ENCODE peak calls at places on chromosomes 13 and 19, in eight cellular contexts. Z, B, U, R, S, Y, P and T are unnamed samples.

GRCh38 chr13:51495300-51495699 is 42.5 kb upstream of the INTS6 start:
- DNase-seq in P (no peak), B (no peak), S (no peak), Y (no peak), Z (no peak), R (no peak), U (no peak), T (no peak)

GRCh38 chr13:51542358-51542972 is 41.8 kb upstream of the WDFY2 start:
- DNase-seq in R (no peak), B (no peak), S (no peak), U (no peak), Z (no peak), Y (no peak), P (no peak), T (no peak)

GRCh38 chr13:112768795-112769411 is 79.1 kb downstream of the ATP11A start:
- DNase-seq in R (no peak), B (no peak), U (no peak), Z (peak), Y (peak), P (no peak), S (no peak), T (no peak)

GRCh38 chr13:57799624-57800023 is 168.1 kb downstream of the PCDH17 start:
- DNase-seq in S (no peak), Y (no peak), R (no peak), U (no peak), B (no peak), Z (no peak), P (no peak), T (no peak)

GRCh38 chr13:32040052-32040642 is 8.6 kb downstream of the FRY start:
- DNase-seq in P (no peak), S (no peak), U (no peak), R (no peak), B (no peak), Y (no peak), Z (no peak), T (no peak)

GRCh38 chr13:98478134-98479129 is 98.5 kb downstream of the STK24 start:
- DNase-seq in Z (no peak), S (no peak), R (no peak), U (peak), Y (peak), P (no peak), B (peak), T (no peak)

GRCh38 chr19:56341948-56342347 is 27.3 kb upstream of the ZSCAN5A start:
- DNase-seq in Z (no peak), U (no peak), R (no peak), B (peak), P (no peak), S (no peak), Y (peak), T (no peak)

GRCh38 chr13:111031531-111031961 is 83.6 kb upstream of the ARHGEF7 start:
- DNase-seq in Z (no peak), B (no peak), R (no peak), P (no peak), U (peak), S (no peak), Y (peak), T (no peak)

GRCh38 chr19:6060600-6061391 is 49.5 kb downstream of the RFX2 start:
- DNase-seq in S (no peak), R (no peak), P (peak), U (peak), Z (no peak), B (no peak), Y (peak), T (peak)

GRCh38 chr19:33000510-33000909 is 28.5 kb downstream of the FAAP24 start:
- DNase-seq in Z (no peak), U (no peak), S (no peak), P (no peak), R (no peak), B (no peak), Y (no peak), T (no peak)

GRCh38 chr13:24074687-24075086 is 85.8 kb upstream of the SPATA13 start:
- DNase-seq in U (no peak), B (no peak), Z (no peak), R (no peak), S (no peak), Y (peak), P (no peak), T (no peak)

GRCh38 chr13:94335786-94336357 is 143.6 kb downstream of the DCT start:
- DNase-seq in Z (no peak), U (no peak), S (no peak), B (no peak), R (no peak), P (no peak), Y (peak), T (no peak)

GRCh38 chr13:42420304-42420703 is 148.4 kb downstream of the AKAP11 start:
- DNase-seq in B (no peak), S (no peak), Y (no peak), R (no peak), P (no peak), Z (no peak), U (no peak), T (no peak)

GRCh38 chr13:97328222-97328790 is 105.7 kb upstream of the RAP2A start:
- DNase-seq in Z (no peak), B (no peak), S (no peak), R (no peak), U (peak), P (no peak), Y (no peak), T (no peak)

GRCh38 chr19:30936276-30936675 is 413.0 kb downstream of the TSHZ3 start:
- DNase-seq in P (no peak), B (no peak), S (no peak), Z (no peak), R (no peak), Y (no peak), U (no peak), T (no peak)

DNA sequence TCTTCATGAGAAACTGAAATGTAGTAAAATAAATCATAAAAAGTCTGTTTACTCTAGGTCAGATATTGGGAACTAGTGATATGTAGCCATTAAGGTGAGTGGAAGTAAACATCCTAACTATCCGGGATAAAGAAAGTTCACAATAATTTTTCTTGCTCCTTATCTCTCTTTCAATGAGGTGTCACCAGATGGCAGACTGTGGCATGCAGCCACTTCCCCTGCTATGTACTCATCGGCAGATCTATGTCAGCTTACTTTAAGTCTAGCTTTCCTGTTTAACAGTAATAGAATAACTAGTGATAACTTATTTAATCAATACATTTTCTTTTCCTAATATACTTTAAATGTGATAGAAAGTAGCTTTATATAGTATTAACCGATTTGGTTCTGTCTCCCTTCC is 181.9 kb downstream of the NDFIP2 start:
- DNase-seq in Y (peak), B (no peak), U (no peak), R (peak), Z (peak), P (no peak), S (no peak), T (no peak)
- TF ChIP-seq CTCF in Y (no peak), B (no peak), U (no peak), R (no peak), Z (no peak), P (no peak), S (no peak), T (no peak)

GRCh38 chr19:40524655-40525054 is 52.0 kb upstream of the SHKBP1 start:
- DNase-seq in S (no peak), Z (no peak), R (no peak), B (no peak), U (no peak), Y (no peak), P (no peak), T (no peak)

GRCh38 chr19:40519352-40520322 is 52.8 kb downstream of the SPTBN4 start:
- DNase-seq in Z (no peak), U (peak), S (peak), R (peak), B (no peak), P (no peak), Y (no peak), T (no peak)

GRCh38 chr19:40523322-40524047 is 53.2 kb upstream of the SHKBP1 start:
- DNase-seq in U (peak), Z (peak), S (peak), R (peak), B (peak), P (no peak), Y (peak), T (no peak)

GRCh38 chr19:40524133-40524549 is 52.5 kb upstream of the SHKBP1 start:
- DNase-seq in B (no peak), S (no peak), P (no peak), R (no peak), Z (no peak), U (no peak), Y (no peak), T (no peak)

DNA sequence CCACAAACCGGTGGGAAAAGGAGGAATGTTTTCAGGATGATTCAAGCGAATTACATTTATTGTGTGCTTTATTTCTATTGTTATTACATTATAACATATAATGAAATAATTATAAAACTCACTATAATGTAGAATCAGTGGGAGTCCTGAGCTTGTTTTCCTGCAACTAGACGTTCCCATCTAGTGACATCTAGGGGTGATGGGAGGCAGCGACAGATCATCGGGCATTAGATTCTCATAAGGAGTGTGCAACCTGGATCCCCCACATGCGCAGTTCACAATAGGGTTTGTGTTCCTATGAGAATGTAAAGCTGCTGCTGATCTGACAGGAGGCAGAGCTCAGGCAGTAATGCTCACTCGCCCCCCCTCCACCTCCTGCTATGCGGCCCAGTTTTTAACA is 54.5 kb downstream of the SPTBN4 start:
- DNase-seq in R (no peak), B (peak), S (no peak), Z (no peak), U (no peak), Y (peak), P (no peak), T (no peak)
- TF ChIP-seq CTCF in R (no peak), B (peak), S (peak), Z (peak), U (peak), Y (peak), P (no peak), T (no peak)

DNA sequence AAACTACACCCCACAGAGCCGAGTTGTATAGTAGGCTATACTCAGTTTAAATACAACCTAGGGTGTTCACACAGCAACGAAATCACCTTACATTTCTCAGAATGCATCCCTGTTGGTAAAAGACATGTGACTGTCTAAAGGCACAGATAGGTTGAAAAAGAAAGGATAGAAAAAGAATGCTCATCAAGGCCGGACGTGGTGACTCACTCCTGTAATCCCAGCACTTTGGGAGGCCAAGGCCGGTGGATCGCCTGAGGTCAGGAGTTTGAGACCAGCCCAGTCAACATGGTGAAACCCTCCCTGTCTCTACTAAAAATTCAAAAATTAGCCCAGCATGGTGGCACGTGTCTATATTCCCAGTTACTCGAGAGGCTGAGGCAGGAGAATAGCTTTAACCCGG is 3.8 kb upstream of the IL17D start:
- DNase-seq in B (no peak), P (no peak), R (no peak), Z (no peak), S (no peak), U (no peak), Y (no peak), T (no peak)
- TF ChIP-seq CTCF in B (no peak), P (no peak), R (no peak), Z (no peak), S (no peak), U (no peak), Y (no peak), T (no peak)

GRCh38 chr13:104534847-104535246 is 1468.6 kb upstream of the SLC10A2 start:
- DNase-seq in R (no peak), P (no peak), S (no peak), U (no peak), Z (no peak), B (peak), Y (peak), T (no peak)
- TF ChIP-seq CTCF in R (no peak), P (no peak), S (no peak), U (no peak), Z (no peak), B (peak), Y (peak), T (no peak)

DNA sequence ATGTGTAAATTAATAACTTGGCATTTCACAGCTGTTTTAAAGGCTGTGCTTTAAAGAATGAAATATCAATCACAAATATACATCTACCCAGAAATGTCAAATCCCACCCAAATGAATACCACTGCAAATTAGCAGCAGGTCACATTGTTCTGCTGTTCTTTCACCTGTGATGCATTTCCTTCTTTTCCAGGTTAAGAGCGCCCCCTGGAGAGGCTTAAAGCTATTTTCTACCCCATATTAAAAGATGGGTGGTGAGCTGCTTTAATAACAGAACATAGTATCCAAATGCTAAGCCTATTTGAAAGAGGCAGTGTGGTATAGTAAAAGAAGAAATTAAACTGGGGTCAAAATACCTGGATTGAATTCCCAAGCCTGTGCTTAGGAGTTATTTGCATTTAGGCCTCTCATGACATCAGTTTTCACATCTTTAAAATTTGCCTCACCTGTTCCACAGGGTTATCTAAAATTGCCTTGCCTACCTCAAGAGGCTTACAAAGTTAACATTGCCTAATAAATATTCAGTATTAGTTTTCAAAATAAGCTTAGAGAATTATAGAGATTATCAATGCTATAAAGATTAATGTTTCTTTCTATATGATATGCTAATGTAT is 396.9 kb upstream of the SLITRK5 start:
- DNase-seq in P (no peak), Y (peak), Z (no peak), R (no peak), B (peak), S (peak), U (peak), T (no peak)
- TF ChIP-seq CTCF in P (no peak), Y (peak), Z (peak), R (no peak), B (peak), S (no peak), U (peak), T (no peak)

GRCh38 chr19:13033244-13033643 is 38.0 kb downstream of the NFIX start:
- DNase-seq in U (no peak), B (peak), Z (peak), Y (peak), R (no peak), P (no peak), S (no peak), T (no peak)
- TF ChIP-seq CTCF in U (no peak), B (peak), Z (peak), Y (peak), R (no peak), P (no peak), S (no peak), T (no peak)

GRCh38 chr19:54533476-54533875 is 30.8 kb downstream of the LAIR2 start:
- DNase-seq in U (no peak), B (no peak), Z (no peak), S (no peak), Y (no peak), R (no peak), P (no peak), T (no peak)

GRCh38 chr19:54534156-54534555 is 31.5 kb downstream of the LAIR2 start:
- DNase-seq in U (no peak), Y (no peak), Z (no peak), B (no peak), P (no peak), R (no peak), S (no peak), T (no peak)

GRCh38 chr19:54532528-54532927 is 29.9 kb downstream of the LAIR2 start:
- DNase-seq in U (no peak), Z (no peak), R (no peak), B (peak), S (no peak), P (no peak), Y (no peak), T (no peak)

GRCh38 chr19:54536956-54537355 is 34.3 kb downstream of the LAIR2 start:
- DNase-seq in P (no peak), B (no peak), S (no peak), Y (no peak), R (no peak), Z (no peak), U (no peak), T (no peak)

GRCh38 chr19:54535601-54536000 is 33.0 kb downstream of the LAIR2 start:
- DNase-seq in Y (no peak), B (no peak), P (no peak), R (no peak), U (no peak), S (no peak), Z (no peak), T (no peak)
- TF ChIP-seq CTCF in Y (no peak), B (no peak), P (no peak), R (no peak), U (no peak), S (no peak), Z (no peak), T (no peak)

GRCh38 chr13:75430618-75431209 is 51.3 kb downstream of the TBC1D4 start:
- DNase-seq in Y (no peak), Z (no peak), R (no peak), P (no peak), S (no peak), U (no peak), B (no peak), T (no peak)

GRCh38 chr13:75437582-75438318 is 44.2 kb downstream of the TBC1D4 start:
- DNase-seq in U (peak), B (no peak), S (no peak), Z (no peak), R (no peak), Y (no peak), P (no peak), T (no peak)

GRCh38 chr13:75426421-75426820 is 55.5 kb downstream of the TBC1D4 start:
- DNase-seq in B (no peak), Y (no peak), U (no peak), S (no peak), P (no peak), Z (no peak), R (no peak), T (no peak)

GRCh38 chr13:75432811-75433244 is 49.1 kb downstream of the TBC1D4 start:
- DNase-seq in R (no peak), B (no peak), S (no peak), P (no peak), Y (peak), Z (no peak), U (no peak), T (no peak)

GRCh38 chr13:75432045-75432444 is 49.9 kb downstream of the TBC1D4 start:
- DNase-seq in S (no peak), Z (no peak), P (no peak), B (no peak), Y (no peak), R (no peak), U (no peak), T (no peak)
- TF ChIP-seq CTCF in S (no peak), Z (no peak), P (no peak), B (peak), Y (peak), R (no peak), U (no peak), T (no peak)

DNA sequence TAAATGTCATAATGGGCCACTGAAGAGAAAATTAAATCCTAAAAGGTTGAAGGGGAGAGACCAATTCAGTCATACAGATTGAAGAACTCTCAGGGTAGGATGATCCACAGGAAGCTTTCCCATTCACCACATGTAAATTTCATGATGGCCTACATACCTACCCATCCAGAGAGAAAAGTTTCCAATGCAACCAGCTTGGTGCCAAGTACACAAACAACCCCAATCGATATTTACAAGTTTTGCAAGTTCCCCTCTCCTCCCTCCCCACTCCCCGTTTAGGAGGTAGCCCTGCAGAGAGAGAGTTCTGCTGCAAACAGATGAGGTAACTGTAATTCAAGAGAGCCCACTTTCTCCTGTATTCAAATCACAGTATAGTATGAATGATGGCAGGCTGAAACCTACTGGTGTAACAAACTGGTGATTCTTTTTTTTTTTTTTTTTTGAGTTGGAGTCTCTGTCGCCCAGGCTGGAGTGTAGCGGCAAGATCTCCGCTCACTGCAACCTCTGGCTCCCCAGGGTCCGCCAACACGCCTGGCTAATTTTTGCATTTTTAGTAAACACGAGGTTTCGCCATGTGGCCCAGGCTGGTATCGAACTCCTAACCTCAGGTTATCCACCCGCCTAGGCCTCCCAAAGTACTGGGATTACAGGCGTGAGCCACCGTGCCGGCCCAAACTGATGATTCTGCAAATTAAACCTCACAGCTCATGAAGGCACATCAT is 14.4 kb downstream of the FOXO1 start:
- DNase-seq in Z (no peak), B (peak), R (no peak), S (no peak), U (no peak), Y (no peak), P (no peak), T (no peak)
- TF ChIP-seq CTCF in Z (no peak), B (peak), R (no peak), S (no peak), U (no peak), Y (no peak), P (no peak), T (no peak)